ENCODE peak calls at places on chromosomes 7 and 10, in ten cellular contexts. Y is brain microvascular endothelial cell; R is T-helper 1 cell; H is NCI-H2081; A is NCI-H69; U is activated CD8-positive, alpha-beta memory T cell treated with anti-CD3 and anti-CD28 coated beads for 24 hours; G is activated gamma-delta T cell; D is neural progenitor cell; Z is Daoy; X is erythroblast. I is an unnamed sample.

GRCh38 chr7:78099715-78100477 is 301.3 kb downstream of the PHTF2 start:
- DNase-seq in Y (peak; percentile 64), R (no peak), H (no peak), A (peak; percentile 55), U (no peak), G (no peak), D (no peak), Z (peak; percentile 85), X (no peak), I (peak; percentile 60)

GRCh38 chr10:118264838-118265470 is 77.2 kb downstream of the FAM204A start:
- DNase-seq in Y (no peak), R (no peak), H (no peak), A (peak; percentile 58), U (no peak), G (no peak), D (no peak), Z (no peak), X (no peak), I (peak; percentile 26)

GRCh38 chr10:17989908-17990767 is 38.4 kb downstream of the SLC39A12 start:
- DNase-seq in Y (peak; percentile 82), R (no peak), H (no peak), A (no peak), U (no peak), G (no peak), D (no peak), Z (peak; percentile 71), X (no peak), I (no peak)

GRCh38 chr10:113704637-113705343 is 25.1 kb downstream of the CASP7 start:
- DNase-seq in Y (peak; percentile 18), R (no peak), H (peak; percentile 22), A (peak; percentile 37), U (no peak), G (no peak), D (peak; percentile 64), Z (peak; percentile 38), X (peak; percentile 22), I (no peak)

GRCh38 chr7:2011266-2012043 is 221.3 kb downstream of the MAD1L1 start:
- DNase-seq in Y (no peak), R (no peak), H (no peak), A (no peak), U (no peak), G (no peak), D (no peak), Z (no peak), X (no peak), I (no peak)

GRCh38 chr10:122112021-122112616 is 123.2 kb downstream of the TACC2 start:
- DNase-seq in Y (peak; percentile 45), R (no peak), H (no peak), A (no peak), U (no peak), G (no peak), D (no peak), Z (no peak), X (no peak), I (no peak)

GRCh38 chr10:62851449-62851848 is 35.3 kb upstream of the EGR2 start:
- DNase-seq in Y (no peak), R (no peak), H (peak; percentile 2), A (peak; percentile 31), U (no peak), G (no peak), D (peak; percentile 46), Z (no peak), X (peak; percentile 21), I (no peak)

GRCh38 chr10:106711313-106711906 is 453.1 kb downstream of the SORCS1 start:
- DNase-seq in Y (no peak), R (no peak), H (no peak), A (peak; percentile 40), U (peak; percentile 54), G (no peak), D (peak; percentile 41), Z (peak; percentile 2), X (peak; percentile 66), I (no peak)

GRCh38 chr7:5643280-5643679 is 138.2 kb downstream of the RNF216 start:
- DNase-seq in Y (peak; percentile 30), R (no peak), H (peak; percentile 18), A (no peak), U (no peak), G (no peak), D (no peak), Z (peak; percentile 56), X (peak; percentile 54), I (no peak)

GRCh38 chr7:14055813-14056212 is 66.3 kb upstream of the ETV1 start:
- DNase-seq in Y (no peak), R (no peak), H (no peak), A (no peak), U (no peak), G (no peak), D (no peak), Z (no peak), X (no peak), I (no peak)

GRCh38 chr10:126867567-126868365 is 37.5 kb upstream of the DOCK1 start:
- DNase-seq in Y (peak; percentile 85), R (no peak), H (no peak), A (no peak), U (peak; percentile 7), G (no peak), D (no peak), Z (peak; percentile 37), X (no peak), I (peak; percentile 37)

I was measured in kidney epithelial cell.